ENCODE peak calls at places on chromosomes 1 and 21, in eight cellular contexts. N is uterus; F is Panc1; R is kidney; M is K562; Q is OCI-LY7; I is right atrium auricular region; U is CD8-positive, alpha-beta T cell. S is an unnamed sample.
A peak's percentile ranks its signal among the peaks of the same experiment; 100 is the strongest.

GRCh38 chr1:236908669-236909068 is 95.6 kb downstream of the MT1HL1 start:
- DNase-seq in R (no peak), M (no peak), F (no peak), U (no peak), I (no peak), Q (no peak), N (no peak), S (no peak)

GRCh38 chr1:118881751-118882150 is 106.4 kb downstream of the TBX15 start:
- DNase-seq in R (no peak), N (no peak), I (no peak), F (no peak), U (no peak), Q (no peak), M (no peak), S (no peak)

GRCh38 chr1:48687271-48688045 is 89.2 kb downstream of the BEND5 start:
- DNase-seq in I (no peak), R (peak; percentile 79), Q (no peak), M (no peak), N (no peak), U (no peak), F (no peak), S (no peak)

GRCh38 chr1:209080170-209080781 is 503.2 kb upstream of the CAMK1G start:
- DNase-seq in M (no peak), R (no peak), F (no peak), Q (no peak), U (no peak), I (no peak), N (no peak), S (no peak)

GRCh38 chr1:232276651-232277050 is 353.3 kb downstream of the SIPA1L2 start:
- DNase-seq in M (no peak), R (no peak), I (no peak), N (no peak), U (no peak), Q (no peak), F (no peak), S (no peak)

GRCh38 chr1:61469365-61469764 is 255.6 kb downstream of the TM2D1 start:
- DNase-seq in F (no peak), R (no peak), Q (no peak), N (no peak), U (no peak), I (no peak), M (no peak), S (no peak)

GRCh38 chr1:189192741-189193140 is 1284.9 kb downstream of the BRINP3 start:
- DNase-seq in Q (no peak), N (no peak), U (no peak), I (no peak), F (no peak), M (no peak), R (no peak), S (no peak)

GRCh38 chr1:63321788-63322247 is 549 bp upstream of the FOXD3 start:
- DNase-seq in I (no peak), R (no peak), U (no peak), F (no peak), N (no peak), M (no peak), Q (no peak), S (no peak)

GRCh38 chr1:226654508-226655124 is 84.5 kb downstream of the ITPKB start:
- DNase-seq in F (no peak), Q (no peak), N (no peak), M (no peak), I (no peak), U (no peak), R (peak; percentile 51), S (no peak)

GRCh38 chr21:15121655-15122120 is 56.9 kb upstream of the NRIP1 start:
- DNase-seq in R (no peak), U (no peak), I (no peak), N (no peak), Q (no peak), M (no peak), F (no peak), S (peak; percentile 48)

GRCh38 chr21:35578831-35579470 is 481.4 kb downstream of the SETD4 start:
- DNase-seq in M (no peak), I (no peak), U (no peak), R (no peak), F (no peak), N (no peak), Q (no peak), S (no peak)

GRCh38 chr21:34582506-34583150 is 32.3 kb downstream of the RCAN1 start:
- DNase-seq in F (no peak), N (no peak), I (no peak), Q (peak; percentile 33), R (no peak), U (no peak), M (peak; percentile 32), S (no peak)

GRCh38 chr1:29577512-29577911 is 341.2 kb downstream of the PTPRU start:
- DNase-seq in F (no peak), R (peak; percentile 43), M (no peak), U (no peak), Q (no peak), N (no peak), I (no peak), S (no peak)

GRCh38 chr1:172266528-172267174 is 153.8 kb upstream of the C1orf105 start:
- DNase-seq in I (no peak), F (no peak), Q (no peak), N (no peak), U (no peak), R (no peak), M (no peak), S (no peak)

GRCh38 chr1:183632964-183633363 is 2.6 kb downstream of the ARPC5 start:
- DNase-seq in Q (peak; percentile 33), I (no peak), R (no peak), F (no peak), N (no peak), M (peak; percentile 34), U (no peak), S (no peak)

DNA sequence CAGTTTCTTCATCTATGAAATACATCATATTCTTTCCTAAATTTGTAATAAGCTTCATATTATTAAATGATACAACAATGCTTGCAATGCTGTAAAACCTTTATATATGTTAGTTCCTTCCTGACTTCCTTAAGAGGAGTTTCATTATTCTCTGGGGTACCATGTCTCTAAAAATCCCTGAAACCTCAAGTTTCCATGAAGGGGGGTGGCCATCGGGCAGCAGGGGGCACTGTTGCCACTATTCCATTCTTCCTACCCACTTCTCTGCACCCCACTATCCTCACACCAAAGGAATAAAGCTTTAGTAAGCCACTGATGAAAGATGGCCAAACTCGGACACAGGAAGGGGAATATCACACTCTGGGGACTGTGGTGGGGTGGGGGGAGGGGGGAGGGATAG is 9.0 kb upstream of the DMRTB1 start:
- DNase-seq in N (no peak), Q (no peak), U (no peak), R (no peak), F (no peak), M (peak; percentile 58), I (no peak), S (no peak)
- TF ChIP-seq CTCF in N (no peak), Q (peak; percentile 69), U (no peak), R (no peak), F (peak; percentile 74), M (peak; percentile 56), I (no peak), S (no peak)

GRCh38 chr1:116855788-116856187 is 53.9 kb upstream of the PTGFRN start:
- DNase-seq in I (no peak), U (no peak), F (no peak), Q (no peak), R (no peak), N (no peak), M (no peak), S (no peak)
- H3K4me3 ChIP-seq in I (no peak overlapping the region), U (no peak overlapping the region), F (no peak overlapping the region), Q (no peak overlapping the region), R (no peak overlapping the region), N (no peak overlapping the region), M (no peak overlapping the region), S (no peak overlapping the region)

GRCh38 chr1:156479093-156480014 is 21.2 kb downstream of the MEF2D start:
- DNase-seq in F (no peak), R (no peak), N (no peak), I (no peak), M (no peak), U (no peak), Q (no peak), S (no peak)

GRCh38 chr1:156476501-156477298 is 23.9 kb downstream of the MEF2D start:
- DNase-seq in I (no peak), M (no peak), N (peak; percentile 76), Q (no peak), R (peak; percentile 65), F (no peak), U (no peak), S (no peak)

GRCh38 chr1:156475568-156476500 is 24.7 kb downstream of the MEF2D start:
- DNase-seq in U (no peak), M (no peak), Q (no peak), N (peak; percentile 97), F (no peak), R (peak; percentile 52), I (peak; percentile 94), S (no peak)

GRCh38 chr1:156478250-156478627 is 22.3 kb downstream of the MEF2D start:
- DNase-seq in M (no peak), U (no peak), F (no peak), N (no peak), I (no peak), R (no peak), Q (no peak), S (no peak)

DNA sequence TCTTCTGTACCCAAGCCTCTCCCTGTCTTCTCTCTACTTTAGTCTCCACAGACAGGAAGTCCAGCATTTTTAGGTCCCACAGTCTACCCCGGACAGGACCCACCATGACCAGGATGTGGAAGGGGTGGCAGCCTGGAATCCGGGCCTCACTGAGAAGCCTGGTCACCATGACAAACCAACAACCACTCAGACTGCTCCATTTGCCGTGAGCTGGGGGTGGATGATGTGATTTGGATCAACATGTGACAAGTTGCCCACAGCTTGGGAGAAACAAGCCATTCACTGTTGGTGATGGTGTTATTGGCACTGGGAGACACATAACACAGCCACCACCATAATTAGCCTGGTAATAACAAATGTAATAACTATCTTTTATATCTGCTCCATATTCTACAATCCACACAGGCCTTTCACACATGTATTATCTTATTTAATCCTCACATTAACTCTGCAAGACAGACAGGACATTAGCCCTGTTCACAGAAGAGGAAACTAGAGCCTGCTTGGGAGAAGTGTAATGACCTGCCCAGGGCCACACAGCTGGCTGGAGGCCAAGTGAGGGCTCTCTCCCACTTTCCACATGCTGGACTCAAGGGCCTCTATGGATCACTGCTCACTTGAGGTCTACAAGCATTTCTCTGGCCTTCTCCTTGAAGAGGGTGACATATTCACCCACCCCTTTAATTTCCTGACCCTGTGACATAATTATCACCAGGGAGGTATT is 22.9 kb downstream of the MEF2D start:
- DNase-seq in F (no peak), R (no peak), M (no peak), Q (no peak), U (no peak), I (no peak), N (no peak), S (no peak)
- H3K27ac ChIP-seq in F (no peak overlapping the region), R (peak overlapping the region; percentile 13), M (no peak overlapping the region), Q (no peak overlapping the region), U (no peak overlapping the region), I (peak overlapping the region; percentile 85), N (peak overlapping the region; percentile 92), S (peak overlapping the region; percentile 33)

DNA sequence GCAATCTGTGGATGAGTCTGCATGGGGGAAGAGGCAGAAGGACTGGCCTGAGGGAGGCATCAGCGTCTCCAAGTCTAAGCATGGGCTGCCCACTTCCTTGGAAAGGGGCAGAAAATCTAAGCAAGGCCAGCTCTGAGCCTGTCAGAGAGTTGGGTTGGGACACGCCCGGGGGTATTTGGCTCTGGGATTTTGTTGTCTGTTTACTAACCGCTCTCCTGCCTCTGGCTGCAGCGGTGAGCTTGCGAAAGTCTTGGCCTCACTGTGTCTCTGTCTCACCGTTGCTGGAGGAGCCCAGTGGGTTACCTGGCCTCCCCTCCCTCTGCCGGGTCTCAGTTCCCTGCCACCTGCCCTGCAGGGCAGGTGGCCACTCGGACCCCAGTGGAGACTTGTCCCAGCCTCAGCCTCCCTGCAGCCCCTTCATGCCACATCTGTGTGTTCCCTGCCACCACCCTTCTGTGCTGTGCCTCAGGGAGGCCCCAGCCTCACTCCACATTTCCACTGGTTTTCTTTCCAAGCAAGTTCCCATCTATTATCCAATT is 33.7 kb downstream of the EDN2 start:
- DNase-seq in N (no peak), Q (no peak), I (no peak), M (no peak), F (no peak), R (no peak), U (no peak), S (no peak)
- TF ChIP-seq CTCF in N (no peak), Q (no peak), I (no peak), M (no peak), F (no peak), R (no peak), U (no peak), S (no peak)